ENCODE peak calls at places on chromosomes 4 and X, in six cellular contexts. V is K562, J is transverse colon, N is HepG2, C is sigmoid colon, W is A549. G is an unnamed sample. For H3K4me1, the result is how much of the 10 kb centered on the place peaks cover.

GRCh38 chrX:43808231-43808630 is 74.0 kb downstream of the MAOB start:
- DNase-seq in V (no peak), J (no peak), N (no peak), C (no peak), W (no peak), G (no peak)

GRCh38 chr4:183842134-183842838 is 62.8 kb upstream of the STOX2 start:
- DNase-seq in V (no peak), J (no peak), N (no peak), C (no peak), W (no peak), G (no peak)

GRCh38 chrX:19798423-19798822 is 89.0 kb downstream of the SH3KBP1 start:
- DNase-seq in V (no peak), J (no peak), N (no peak), C (no peak), W (no peak), G (no peak)

GRCh38 chr4:177308125-177308524 is 1.5 kb upstream of the NEIL3 start:
- DNase-seq in V (no peak), J (no peak), N (peak), C (no peak), W (peak), G (no peak)

GRCh38 chr4:92447265-92447905 is 143.6 kb downstream of the GRID2 start:
- DNase-seq in V (no peak), J (no peak), N (no peak), C (no peak), W (no peak), G (no peak)

GRCh38 chr4:102172341-102172740 is 172.9 kb downstream of the SLC39A8 start:
- DNase-seq in V (no peak), J (no peak), N (no peak), C (no peak), W (no peak), G (no peak)

GRCh38 chr4:153082322-153083301 is 121.6 kb upstream of the TRIM2 start:
- DNase-seq in V (no peak), J (no peak), N (no peak), C (no peak), W (no peak), G (no peak)

GRCh38 chrX:16585486-16586370 is 64.2 kb upstream of the S100G start:
- DNase-seq in V (no peak), J (no peak), N (no peak), C (no peak), W (no peak), G (no peak)

GRCh38 chr4:36665985-36666384 is 384.6 kb downstream of the DTHD1 start:
- DNase-seq in V (no peak), J (no peak), N (no peak), C (no peak), W (no peak), G (no peak)

GRCh38 chrX:44010626-44011025 is 37.4 kb upstream of the NDP start:
- DNase-seq in V (no peak), J (no peak), N (no peak), C (no peak), W (peak), G (no peak)

GRCh38 chrX:153765138-153766079 is 1.4 kb downstream of the PLXNB3 start:
- DNase-seq in V (peak), J (peak), N (peak), C (peak), W (no peak), G (no peak)

GRCh38 chr4:139962130-139962684 is 191.8 kb downstream of the MAML3 start:
- DNase-seq in V (no peak), J (no peak), N (no peak), C (no peak), W (no peak), G (no peak)

GRCh38 chr4:82360298-82361177 is 13.3 kb downstream of the HNRNPD start:
- DNase-seq in V (peak), J (no peak), N (no peak), C (no peak), W (peak), G (peak)
- H3K4me1 ChIP-seq in V (under half), J (under half), N (under half), C (half or more), W (under half), G (under half)

GRCh38 chr4:48968814-48969213 is 17.3 kb upstream of the CWH43 start:
- DNase-seq in V (no peak), J (no peak), N (no peak), C (no peak), W (no peak), G (no peak)
- TF ChIP-seq EP300 in V (no peak), J (no peak), N (no peak), C (no peak), W (no peak), G (no peak)

GRCh38 chrX:37684426-37684825 is 1.2 kb upstream of the XK start:
- DNase-seq in V (no peak), J (no peak), N (no peak), C (no peak), W (no peak), G (no peak)

GRCh38 chrX:37685452-37686347 is at the start of gene XK:
- DNase-seq in V (peak), J (peak), N (no peak), C (peak), W (peak), G (no peak)

GRCh38 chrX:37686979-37687378 is 1.4 kb downstream of the XK start:
- DNase-seq in V (no peak), J (no peak), N (no peak), C (no peak), W (no peak), G (no peak)

GRCh38 chrX:37686348-37686736 is 751 bp downstream of the XK start:
- DNase-seq in V (no peak), J (no peak), N (no peak), C (no peak), W (no peak), G (no peak)

DNA sequence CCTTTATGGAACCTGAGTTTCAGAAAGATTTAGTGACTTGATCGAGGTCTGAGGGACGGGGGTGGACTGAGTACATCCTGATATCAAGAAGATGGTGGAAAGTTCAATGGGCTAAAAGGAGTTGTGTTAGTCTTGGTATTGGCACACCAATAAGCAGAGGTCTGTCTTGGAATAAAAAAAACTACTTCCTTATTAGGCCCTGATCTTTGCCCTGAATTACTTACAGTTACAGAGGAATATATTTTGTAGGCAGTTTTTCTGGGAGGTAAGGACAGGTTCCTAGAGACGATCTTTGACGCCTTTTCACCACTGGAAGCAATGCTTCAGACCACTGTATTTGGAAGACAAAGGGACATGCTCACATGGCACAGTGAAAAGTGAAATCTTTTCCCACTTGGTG is 673 bp upstream of the XK start:
- DNase-seq in V (no peak), J (no peak), N (no peak), C (no peak), W (peak), G (no peak)
- H3K27ac ChIP-seq in V (peak), J (peak), N (no peak), C (peak), W (peak), G (no peak)

DNA sequence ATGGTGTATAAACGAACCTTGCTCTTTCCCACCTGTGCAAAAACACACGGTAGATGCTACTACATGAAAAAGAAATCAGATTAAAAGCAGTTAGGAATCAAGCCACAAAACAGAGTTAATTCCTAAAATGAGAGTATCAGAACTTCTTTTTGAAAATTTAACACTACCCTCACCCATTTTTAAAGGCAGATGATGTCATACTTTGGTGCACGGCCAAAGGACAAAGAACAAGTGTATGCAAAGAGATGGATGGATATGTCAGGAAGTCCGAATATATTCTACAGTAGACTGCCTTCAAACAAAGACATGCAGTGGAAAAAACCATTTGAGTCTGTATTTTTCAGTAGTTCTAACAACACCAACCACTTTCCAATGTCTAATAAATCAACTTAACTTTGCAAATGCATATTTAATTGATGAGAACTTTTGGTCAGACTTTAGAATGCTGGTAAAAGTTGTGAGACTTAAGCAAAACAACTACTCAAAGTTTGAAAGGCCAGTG is 2.2 kb downstream of the AIFM1 start:
- DNase-seq in V (no peak), J (no peak), N (peak), C (no peak), W (no peak), G (no peak)
- H3K4me1 ChIP-seq in V (under half), J (under half), N (under half), C (under half), W (under half), G (under half)